ENCODE peak calls at places on chromosomes 4 and X, in seven cellular contexts. One of them, this sample, is unnamed.

GRCh38 chr4:2925931-2926860 is 37.0 kb downstream of the NOP14 start:
- DNase-seq in ovary: peak
- DNase-seq in right lobe of liver: peak
- DNase-seq in adrenal gland: no peak
- DNase-seq in sigmoid colon: no peak
- DNase-seq in breast epithelium: peak
- DNase-seq in stomach: peak
- DNase-seq in this sample: no peak

GRCh38 chr4:65645185-65645584 is 25.1 kb downstream of the EPHA5 start:
- DNase-seq in ovary: no peak
- DNase-seq in right lobe of liver: no peak
- DNase-seq in adrenal gland: no peak
- DNase-seq in sigmoid colon: no peak
- DNase-seq in breast epithelium: no peak
- DNase-seq in stomach: no peak
- DNase-seq in this sample: no peak

GRCh38 chrX:43973249-43973672 is at the start of gene NDP:
- DNase-seq in ovary: peak
- DNase-seq in right lobe of liver: no peak
- DNase-seq in adrenal gland: no peak
- DNase-seq in sigmoid colon: no peak
- DNase-seq in breast epithelium: no peak
- DNase-seq in stomach: no peak
- DNase-seq in this sample: no peak

GRCh38 chr4:110753461-110753860 is 130.6 kb upstream of the PITX2 start:
- DNase-seq in ovary: no peak
- DNase-seq in right lobe of liver: no peak
- DNase-seq in adrenal gland: no peak
- DNase-seq in sigmoid colon: no peak
- DNase-seq in breast epithelium: no peak
- DNase-seq in stomach: no peak
- DNase-seq in this sample: no peak

GRCh38 chrX:153927686-153927935 is 1.5 kb upstream of the ARHGAP4 start:
- DNase-seq in ovary: no peak
- DNase-seq in right lobe of liver: no peak
- DNase-seq in adrenal gland: no peak
- DNase-seq in sigmoid colon: no peak
- DNase-seq in breast epithelium: no peak
- DNase-seq in stomach: no peak
- DNase-seq in this sample: no peak

GRCh38 chr4:119663160-119663788 is 34.7 kb upstream of the PDE5A start:
- DNase-seq in ovary: no peak
- DNase-seq in right lobe of liver: no peak
- DNase-seq in adrenal gland: no peak
- DNase-seq in sigmoid colon: no peak
- DNase-seq in breast epithelium: no peak
- DNase-seq in stomach: no peak
- DNase-seq in this sample: no peak

GRCh38 chrX:2678583-2678982 is 12.5 kb upstream of the CD99 start:
- DNase-seq in ovary: no peak
- DNase-seq in right lobe of liver: no peak
- DNase-seq in adrenal gland: no peak
- DNase-seq in sigmoid colon: no peak
- DNase-seq in breast epithelium: no peak
- DNase-seq in stomach: no peak
- DNase-seq in this sample: no peak

GRCh38 chrX:23904096-23904495 is 3.6 kb downstream of the APOO start:
- DNase-seq in ovary: no peak
- DNase-seq in right lobe of liver: no peak
- DNase-seq in adrenal gland: no peak
- DNase-seq in sigmoid colon: no peak
- DNase-seq in breast epithelium: no peak
- DNase-seq in stomach: no peak
- DNase-seq in this sample: no peak

GRCh38 chr4:83725076-83726074 is 189.5 kb downstream of the GPAT3 start:
- DNase-seq in ovary: no peak
- DNase-seq in right lobe of liver: no peak
- DNase-seq in adrenal gland: no peak
- DNase-seq in sigmoid colon: no peak
- DNase-seq in breast epithelium: no peak
- DNase-seq in stomach: no peak
- DNase-seq in this sample: no peak

GRCh38 chr4:3518941-3519340 is 13.3 kb downstream of the LRPAP1 start:
- DNase-seq in ovary: peak
- DNase-seq in right lobe of liver: peak
- DNase-seq in adrenal gland: no peak
- DNase-seq in sigmoid colon: peak
- DNase-seq in breast epithelium: no peak
- DNase-seq in stomach: no peak
- DNase-seq in this sample: peak

GRCh38 chrX:102548231-102548630 is 31.7 kb upstream of the TMSB15A start:
- DNase-seq in ovary: no peak
- DNase-seq in right lobe of liver: no peak
- DNase-seq in adrenal gland: no peak
- DNase-seq in sigmoid colon: no peak
- DNase-seq in breast epithelium: no peak
- DNase-seq in stomach: no peak
- DNase-seq in this sample: no peak

GRCh38 chr4:85102606-85103005 is 136.1 kb upstream of the WDFY3 start:
- DNase-seq in ovary: no peak
- DNase-seq in right lobe of liver: no peak
- DNase-seq in adrenal gland: no peak
- DNase-seq in sigmoid colon: no peak
- DNase-seq in breast epithelium: no peak
- DNase-seq in stomach: no peak
- DNase-seq in this sample: no peak

GRCh38 chrX:41409006-41409405 is 38.1 kb upstream of the NYX start:
- DNase-seq in ovary: no peak
- DNase-seq in right lobe of liver: no peak
- DNase-seq in adrenal gland: no peak
- DNase-seq in sigmoid colon: no peak
- DNase-seq in breast epithelium: no peak
- DNase-seq in stomach: no peak
- DNase-seq in this sample: no peak

GRCh38 chrX:1491851-1492349 is 39.2 kb upstream of the ASMTL start:
- DNase-seq in ovary: no peak
- DNase-seq in right lobe of liver: peak
- DNase-seq in adrenal gland: peak
- DNase-seq in sigmoid colon: peak
- DNase-seq in breast epithelium: no peak
- DNase-seq in stomach: no peak
- DNase-seq in this sample: peak

GRCh38 chrX:25295466-25295865 is 279.7 kb upstream of the ARX start:
- DNase-seq in ovary: no peak
- DNase-seq in right lobe of liver: no peak
- DNase-seq in adrenal gland: no peak
- DNase-seq in sigmoid colon: no peak
- DNase-seq in breast epithelium: no peak
- DNase-seq in stomach: no peak
- DNase-seq in this sample: no peak

GRCh38 chrX:13194291-13195103 is 125.4 kb downstream of the ATXN3L start:
- DNase-seq in ovary: no peak
- DNase-seq in right lobe of liver: no peak
- DNase-seq in adrenal gland: no peak
- DNase-seq in sigmoid colon: no peak
- DNase-seq in breast epithelium: no peak
- DNase-seq in stomach: no peak
- DNase-seq in this sample: no peak

GRCh38 chr4:133498149-133498548 is 349.1 kb downstream of the PCDH10 start:
- DNase-seq in ovary: no peak
- DNase-seq in right lobe of liver: no peak
- DNase-seq in adrenal gland: no peak
- DNase-seq in sigmoid colon: no peak
- DNase-seq in breast epithelium: no peak
- DNase-seq in stomach: no peak
- DNase-seq in this sample: no peak

GRCh38 chr4:171947389-171947788 is 134.2 kb downstream of the GALNTL6 start:
- DNase-seq in ovary: no peak
- DNase-seq in right lobe of liver: no peak
- DNase-seq in adrenal gland: no peak
- DNase-seq in sigmoid colon: no peak
- DNase-seq in breast epithelium: no peak
- DNase-seq in stomach: no peak
- DNase-seq in this sample: no peak

GRCh38 chr4:85534120-85534519 is 59.2 kb downstream of the ARHGAP24 start:
- DNase-seq in ovary: no peak
- DNase-seq in right lobe of liver: no peak
- DNase-seq in adrenal gland: no peak
- DNase-seq in sigmoid colon: no peak
- DNase-seq in breast epithelium: no peak
- DNase-seq in stomach: no peak
- DNase-seq in this sample: no peak

GRCh38 chr4:140071806-140072205 is 82.2 kb downstream of the MAML3 start:
- DNase-seq in ovary: no peak
- DNase-seq in right lobe of liver: no peak
- DNase-seq in adrenal gland: no peak
- DNase-seq in sigmoid colon: no peak
- DNase-seq in breast epithelium: no peak
- DNase-seq in stomach: no peak
- DNase-seq in this sample: no peak

GRCh38 chr4:151629097-151629783 is 131.6 kb downstream of the GATB start:
- DNase-seq in ovary: no peak
- DNase-seq in right lobe of liver: no peak
- DNase-seq in adrenal gland: no peak
- DNase-seq in sigmoid colon: no peak
- DNase-seq in breast epithelium: no peak
- DNase-seq in stomach: no peak
- DNase-seq in this sample: no peak

GRCh38 chr4:28357985-28358384 is 1497.3 kb downstream of the STIM2 start:
- DNase-seq in ovary: no peak
- DNase-seq in right lobe of liver: no peak
- DNase-seq in adrenal gland: no peak
- DNase-seq in sigmoid colon: no peak
- DNase-seq in breast epithelium: no peak
- DNase-seq in stomach: no peak
- DNase-seq in this sample: no peak

GRCh38 chrX:25897758-25898157 is 240.4 kb upstream of the MAGEB18 start:
- DNase-seq in ovary: no peak
- DNase-seq in right lobe of liver: no peak
- DNase-seq in adrenal gland: no peak
- DNase-seq in sigmoid colon: no peak
- DNase-seq in breast epithelium: no peak
- DNase-seq in stomach: no peak
- DNase-seq in this sample: no peak

GRCh38 chrX:55011294-55011693 is 11.1 kb downstream of the APEX2 start:
- DNase-seq in ovary: no peak
- DNase-seq in right lobe of liver: no peak
- DNase-seq in adrenal gland: no peak
- DNase-seq in sigmoid colon: no peak
- DNase-seq in breast epithelium: no peak
- DNase-seq in stomach: no peak
- DNase-seq in this sample: no peak

DNA sequence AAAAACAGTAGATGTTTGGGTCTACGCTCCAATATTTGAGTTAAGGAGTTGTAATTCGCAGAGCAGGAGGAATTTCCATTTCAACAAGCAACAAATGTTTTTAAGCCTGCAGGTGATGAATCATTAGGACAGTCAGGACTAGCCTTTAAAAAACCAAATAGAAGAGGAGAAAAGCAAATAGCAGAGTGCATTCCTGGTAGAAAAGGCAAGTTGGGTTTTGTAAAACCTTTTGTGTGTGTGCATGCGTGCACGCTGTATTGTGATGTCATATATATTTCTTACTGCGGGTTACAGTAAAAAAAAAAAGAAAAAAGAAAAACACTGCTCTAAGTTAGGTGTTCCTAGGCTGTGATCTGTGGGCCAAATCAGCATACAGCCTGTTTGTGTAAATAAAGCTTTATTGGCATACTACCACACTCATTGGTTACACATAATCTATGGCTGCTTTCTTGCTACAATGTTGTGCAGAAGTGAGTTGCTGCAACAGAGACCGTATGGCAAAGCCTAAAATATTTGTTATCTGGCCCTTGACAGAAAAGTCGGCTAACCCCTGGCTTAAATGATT is 135.6 kb downstream of the MID1 start:
- DNase-seq in ovary: no peak
- DNase-seq in right lobe of liver: no peak
- DNase-seq in adrenal gland: no peak
- DNase-seq in sigmoid colon: no peak
- DNase-seq in breast epithelium: no peak
- DNase-seq in stomach: no peak
- DNase-seq in this sample: no peak
- TF ChIP-seq POLR2A in ovary: no peak
- TF ChIP-seq POLR2A in right lobe of liver: no peak
- TF ChIP-seq POLR2A in adrenal gland: no peak
- TF ChIP-seq POLR2A in sigmoid colon: no peak
- TF ChIP-seq POLR2A in breast epithelium: no peak
- TF ChIP-seq POLR2A in stomach: no peak
- TF ChIP-seq POLR2A in this sample: no peak

GRCh38 chr4:8157496-8157895 is 1.1 kb downstream of the ABLIM2 start:
- DNase-seq in ovary: no peak
- DNase-seq in right lobe of liver: no peak
- DNase-seq in adrenal gland: peak
- DNase-seq in sigmoid colon: no peak
- DNase-seq in breast epithelium: no peak
- DNase-seq in stomach: no peak
- DNase-seq in this sample: no peak
- H3K4me3 ChIP-seq in ovary: peak
- H3K4me3 ChIP-seq in right lobe of liver: peak
- H3K4me3 ChIP-seq in adrenal gland: no peak
- H3K4me3 ChIP-seq in sigmoid colon: peak
- H3K4me3 ChIP-seq in breast epithelium: peak
- H3K4me3 ChIP-seq in stomach: peak
- H3K4me3 ChIP-seq in this sample: no peak

DNA sequence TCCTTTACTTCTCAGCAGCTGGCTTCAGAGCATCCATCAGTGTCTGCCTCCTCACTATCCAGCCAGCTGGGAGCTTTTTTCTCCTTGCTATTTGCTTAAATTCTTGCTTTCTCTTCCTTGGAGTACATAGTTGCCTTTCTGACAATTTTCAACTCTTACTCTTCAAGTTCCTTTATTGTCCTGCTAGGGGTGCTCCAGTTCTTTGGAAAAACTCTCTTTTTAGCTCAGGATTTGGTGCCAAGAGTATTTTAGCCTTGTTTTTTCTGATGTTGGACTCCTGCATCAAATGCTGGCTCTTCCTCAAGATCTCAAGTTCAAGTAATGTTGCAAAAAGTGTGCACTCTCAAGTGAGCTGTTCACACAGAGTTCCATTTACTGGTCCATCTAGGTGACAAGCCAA is 126.4 kb downstream of the KDR start:
- DNase-seq in ovary: no peak
- DNase-seq in right lobe of liver: no peak
- DNase-seq in adrenal gland: no peak
- DNase-seq in sigmoid colon: no peak
- DNase-seq in breast epithelium: no peak
- DNase-seq in stomach: no peak
- DNase-seq in this sample: no peak
- TF ChIP-seq CTCF in ovary: peak
- TF ChIP-seq CTCF in right lobe of liver: no peak
- TF ChIP-seq CTCF in adrenal gland: peak
- TF ChIP-seq CTCF in sigmoid colon: no peak
- TF ChIP-seq CTCF in breast epithelium: peak
- TF ChIP-seq CTCF in stomach: peak
- TF ChIP-seq CTCF in this sample: no peak

GRCh38 chr4:169437299-169438047 is 166.7 kb upstream of the SH3RF1 start:
- DNase-seq in ovary: no peak
- DNase-seq in right lobe of liver: no peak
- DNase-seq in adrenal gland: no peak
- DNase-seq in sigmoid colon: no peak
- DNase-seq in breast epithelium: no peak
- DNase-seq in stomach: no peak
- DNase-seq in this sample: no peak
- TF ChIP-seq POLR2A in ovary: no peak
- TF ChIP-seq POLR2A in right lobe of liver: no peak
- TF ChIP-seq POLR2A in adrenal gland: no peak
- TF ChIP-seq POLR2A in sigmoid colon: no peak
- TF ChIP-seq POLR2A in breast epithelium: no peak
- TF ChIP-seq POLR2A in stomach: no peak
- TF ChIP-seq POLR2A in this sample: no peak